ENCODE peak calls at places on chromosomes 6 and 20, in four cellular contexts. I, H, O and G are unnamed samples.
A peak's percentile ranks its signal among the peaks of the same experiment; 100 is the strongest.

GRCh38 chr6:146650799-146651481 is 52.2 kb downstream of the ADGB start:
- DNase-seq in H (no peak), O (no peak), I (no peak), G (peak; percentile 13)

GRCh38 chr20:62208805-62209755 is 11.0 kb downstream of the HRH3 start:
- DNase-seq in I (no peak), H (peak; percentile 45), O (no peak), G (peak; percentile 14)

GRCh38 chr6:128641701-128642100 is 121.3 kb upstream of the PTPRK start:
- DNase-seq in O (no peak), I (no peak), H (no peak), G (no peak)

GRCh38 chr6:45923831-45924391 is 91.7 kb downstream of the CLIC5 start:
- DNase-seq in O (no peak), H (peak; percentile 54), I (peak; percentile 43), G (peak; percentile 54)

GRCh38 chr20:1626528-1627192 is 6.9 kb upstream of the SIRPB1 start:
- DNase-seq in H (no peak), I (no peak), O (no peak), G (no peak)

GRCh38 chr6:30037182-30037788 is 23.8 kb upstream of the POLR1H start:
- DNase-seq in H (peak; percentile 23), I (peak; percentile 38), O (peak; percentile 2), G (peak; percentile 24)

GRCh38 chr20:40343390-40343789 is 345.6 kb downstream of the MAFB start:
- DNase-seq in H (no peak), I (no peak), O (no peak), G (no peak)

GRCh38 chr6:56505861-56506260 is 136.8 kb downstream of the DST start:
- DNase-seq in H (no peak), I (no peak), O (no peak), G (no peak)

GRCh38 chr20:33947709-33948295 is 45.9 kb upstream of the RALY start:
- DNase-seq in H (peak; percentile 54), I (no peak), O (no peak), G (peak; percentile 14)

GRCh38 chr6:134105903-134106302 is 53.5 kb upstream of the SLC2A12 start:
- DNase-seq in O (no peak), H (no peak), I (no peak), G (no peak)

GRCh38 chr6:151589667-151590066 is 95.8 kb downstream of the CCDC170 start:
- DNase-seq in I (no peak), H (no peak), O (no peak), G (no peak)

GRCh38 chr6:152984387-152984872 is 1.6 kb upstream of the FBXO5 start:
- DNase-seq in O (no peak), H (no peak), I (peak; percentile 45), G (peak; percentile 16)

GRCh38 chr6:12313992-12314589 is 23.9 kb downstream of the EDN1 start:
- DNase-seq in H (peak; percentile 72), I (no peak), O (peak; percentile 73), G (peak; percentile 77)

GRCh38 chr6:90217621-90218496 is 78.8 kb downstream of the BACH2 start:
- DNase-seq in H (no peak), I (no peak), O (no peak), G (peak; percentile 27)

GRCh38 chr20:38926934-38927616 is 858 bp downstream of the FAM83D start:
- DNase-seq in O (no peak), H (peak; percentile 38), I (no peak), G (peak; percentile 21)

GRCh38 chr20:20085812-20086211 is 33.5 kb downstream of the CFAP61 start:
- DNase-seq in I (no peak), O (no peak), H (no peak), G (peak; percentile 8)

GRCh38 chr20:39659010-39659409 is 696.9 kb downstream of the DHX35 start:
- DNase-seq in O (no peak), I (no peak), H (no peak), G (no peak)

GRCh38 chr6:11062715-11063114 is 18.6 kb upstream of the ELOVL2 start:
- DNase-seq in I (no peak), O (no peak), H (no peak), G (no peak)

GRCh38 chr20:35319206-35320197 is 27.3 kb upstream of the FAM83C start:
- DNase-seq in I (no peak), O (peak; percentile 15), H (peak; percentile 91), G (peak; percentile 68)

GRCh38 chr20:4519530-4519929 is 202.2 kb upstream of the PRND start:
- DNase-seq in I (peak; percentile 39), O (no peak), H (no peak), G (no peak)

GRCh38 chr6:158086054-158086705 is 81.9 kb downstream of the SERAC1 start:
- DNase-seq in I (peak; percentile 48), O (no peak), H (peak; percentile 39), G (peak; percentile 59)

GRCh38 chr6:46757206-46757564 is 10.5 kb downstream of the ANKRD66 start:
- DNase-seq in O (no peak), H (no peak), I (no peak), G (no peak)

GRCh38 chr6:155495011-155495768 is 39.6 kb upstream of the NOX3 start:
- DNase-seq in O (no peak), I (no peak), H (peak; percentile 65), G (peak; percentile 72)

GRCh38 chr6:137811121-137811911 is 55.7 kb upstream of the TNFAIP3 start:
- DNase-seq in H (peak; percentile 89), O (peak; percentile 71), I (peak; percentile 82), G (peak; percentile 86)

GRCh38 chr6:33118525-33119123 is 42.8 kb downstream of the HLA-DPB1 start:
- DNase-seq in H (peak; percentile 60), I (peak; percentile 45), O (peak; percentile 66), G (peak; percentile 69)

GRCh38 chr20:56178219-56178618 is 70.3 kb upstream of the MC3R start:
- DNase-seq in H (no peak), O (no peak), I (no peak), G (no peak)

GRCh38 chr6:48184644-48185043 is 73.6 kb upstream of the PTCHD4 start:
- DNase-seq in O (no peak), I (no peak), H (no peak), G (no peak)